ENCODE peak calls at places on chromosome 3, in nine cellular contexts. Z is esophagus muscularis mucosa, E is cardiac muscle cell, T is HFF-Myc, I is astrocyte of the spinal cord, P is mesothelial cell of epicardium, S is body of pancreas, K is OCI-LY7, O is B cell. X is an unnamed sample.

GRCh38 chr3:129039271-129040038 is 21.1 kb upstream of the GP9 start:
- DNase-seq in Z (no peak), E (peak; percentile 59), T (no peak), I (no peak), P (peak; percentile 66), S (no peak), K (no peak), O (no peak), X (no peak)

GRCh38 chr3:172522871-172523818 is at the start of gene TNFSF10:
- DNase-seq in Z (peak; percentile 94), E (peak; percentile 3), T (no peak), I (no peak), P (no peak), S (peak; percentile 83), K (peak; percentile 81), O (peak; percentile 68), X (no peak)

GRCh38 chr3:128429751-128430150 is 36.9 kb downstream of the DNAJB8 start:
- DNase-seq in Z (no peak), E (no peak), T (no peak), I (no peak), P (no peak), S (no peak), K (no peak), O (no peak), X (no peak)

GRCh38 chr3:111858641-111859040 is 424 bp upstream of the PHLDB2 start:
- DNase-seq in Z (no peak), E (no peak), T (no peak), I (no peak), P (no peak), S (no peak), K (no peak), O (no peak), X (no peak)

GRCh38 chr3:57112206-57112605 is 51.7 kb downstream of the SPATA12 start:
- DNase-seq in Z (no peak), E (peak; percentile 72), T (no peak), I (no peak), P (no peak), S (no peak), K (peak; percentile 28), O (no peak), X (no peak)

GRCh38 chr3:136817448-136817847 is 1.5 kb upstream of the SLC35G2 start:
- DNase-seq in Z (no peak), E (peak; percentile 18), T (no peak), I (no peak), P (no peak), S (no peak), K (no peak), O (no peak), X (peak; percentile 32)

GRCh38 chr3:67198374-67198773 is 200.3 kb downstream of the KBTBD8 start:
- DNase-seq in Z (no peak), E (no peak), T (no peak), I (no peak), P (no peak), S (no peak), K (no peak), O (no peak), X (no peak)

GRCh38 chr3:172824229-172824628 is 73.7 kb downstream of the ECT2 start:
- DNase-seq in Z (no peak), E (no peak), T (no peak), I (no peak), P (no peak), S (no peak), K (no peak), O (no peak), X (no peak)

GRCh38 chr3:2356298-2356950 is 257.8 kb downstream of the CNTN4 start:
- DNase-seq in Z (peak; percentile 34), E (no peak), T (no peak), I (no peak), P (no peak), S (no peak), K (no peak), O (no peak), X (no peak)

GRCh38 chr3:13018039-13018431 is 55.2 kb downstream of the IQSEC1 start:
- DNase-seq in Z (no peak), E (no peak), T (no peak), I (no peak), P (no peak), S (peak; percentile 41), K (no peak), O (no peak), X (no peak)

GRCh38 chr3:16200411-16200810 is 25.9 kb downstream of the GALNT15 start:
- DNase-seq in Z (no peak), E (no peak), T (no peak), I (peak; percentile 78), P (no peak), S (no peak), K (no peak), O (no peak), X (peak; percentile 62)

GRCh38 chr3:120855665-120856437 is 52.2 kb upstream of the STXBP5L start:
- DNase-seq in Z (no peak), E (no peak), T (no peak), I (peak; percentile 64), P (peak; percentile 43), S (no peak), K (no peak), O (no peak), X (peak; percentile 92)

GRCh38 chr3:111609700-111610099 is 14.6 kb upstream of the ZBED2 start:
- DNase-seq in Z (no peak), E (no peak), T (no peak), I (no peak), P (no peak), S (no peak), K (no peak), O (no peak), X (no peak)

GRCh38 chr3:170485294-170485693 is 66.6 kb downstream of the CLDN11 start:
- DNase-seq in Z (no peak), E (no peak), T (no peak), I (no peak), P (no peak), S (no peak), K (no peak), O (no peak), X (no peak)

GRCh38 chr3:170485696-170486095 is 67.0 kb downstream of the CLDN11 start:
- DNase-seq in Z (no peak), E (no peak), T (no peak), I (no peak), P (no peak), S (no peak), K (no peak), O (no peak), X (no peak)

GRCh38 chr3:170484869-170485268 is 66.2 kb downstream of the CLDN11 start:
- DNase-seq in Z (no peak), E (no peak), T (no peak), I (no peak), P (no peak), S (no peak), K (no peak), O (no peak), X (no peak)

GRCh38 chr3:170482199-170482598 is 63.5 kb downstream of the CLDN11 start:
- DNase-seq in Z (no peak), E (no peak), T (no peak), I (no peak), P (no peak), S (no peak), K (no peak), O (no peak), X (no peak)

GRCh38 chr3:170483485-170484262 is 65.0 kb downstream of the CLDN11 start:
- DNase-seq in Z (no peak), E (no peak), T (no peak), I (no peak), P (no peak), S (no peak), K (no peak), O (no peak), X (no peak)
- TF ChIP-seq CTCF in Z (no peak), E (peak; percentile 23), T (peak; percentile 28), I (peak; percentile 29), P (peak; percentile 31), S (no peak), K (peak; percentile 44), O (no peak), X (peak; percentile 56)

GRCh38 chr3:148716657-148717056 is 19.0 kb downstream of the AGTR1 start:
- DNase-seq in Z (no peak), E (no peak), T (no peak), I (no peak), P (no peak), S (no peak), K (no peak), O (no peak), X (no peak)
- TF ChIP-seq CTCF in Z (no peak), E (no peak), T (no peak), I (peak; percentile 11), P (no peak), S (peak; percentile 16), K (peak; percentile 18), O (no peak), X (no peak)

DNA sequence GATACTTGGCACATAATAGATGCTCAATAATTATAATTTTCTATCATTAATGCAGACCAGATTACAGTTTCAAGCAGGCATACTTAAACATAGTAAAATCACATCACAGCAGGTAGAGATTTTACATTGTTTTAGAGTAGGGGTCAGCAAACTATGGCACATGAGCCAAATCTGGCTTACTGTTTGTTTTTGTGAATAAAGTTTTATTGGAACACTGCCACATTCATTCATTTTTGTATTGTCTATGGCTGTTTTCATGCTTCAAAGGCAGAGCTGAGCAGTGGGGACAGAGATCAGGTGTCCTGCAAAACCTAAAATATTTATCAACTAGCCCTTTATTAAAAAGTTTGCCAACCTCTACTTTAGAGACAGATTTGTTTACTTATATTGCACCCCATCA is 189.6 kb upstream of the MRPL3 start:
- DNase-seq in Z (no peak), E (no peak), T (no peak), I (no peak), P (no peak), S (no peak), K (no peak), O (no peak), X (no peak)
- TF ChIP-seq CTCF in Z (no peak), E (no peak), T (no peak), I (no peak), P (no peak), S (no peak), K (no peak), O (no peak), X (no peak)

GRCh38 chr3:38689774-38690173 is 40.3 kb upstream of the SCN5A start:
- DNase-seq in Z (no peak), E (no peak), T (no peak), I (no peak), P (no peak), S (no peak), K (no peak), O (no peak), X (no peak)
- TF ChIP-seq CTCF in Z (no peak), E (no peak), T (no peak), I (no peak), P (no peak), S (no peak), K (no peak), O (no peak), X (peak; percentile 28)

DNA sequence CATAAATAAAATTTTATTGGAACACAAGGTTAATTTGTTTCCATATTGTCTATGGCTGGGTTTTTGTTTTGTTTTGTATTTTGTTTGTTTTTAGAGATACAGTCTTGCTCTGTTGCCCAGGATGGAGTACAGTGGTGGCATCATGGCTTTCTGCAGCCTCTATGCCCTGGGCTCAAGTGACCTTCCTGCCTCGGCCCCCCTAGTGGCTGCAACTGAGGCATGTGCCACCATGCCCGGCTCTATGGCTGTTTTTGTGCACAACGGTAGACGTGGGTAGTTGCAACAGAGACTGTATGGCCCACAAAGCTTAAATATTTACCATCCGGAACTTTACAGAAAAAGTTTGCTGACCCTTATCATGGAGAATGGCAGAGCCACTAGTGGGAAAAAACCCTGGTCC is 46.8 kb upstream of the C3orf70 start:
- DNase-seq in Z (no peak), E (no peak), T (no peak), I (no peak), P (no peak), S (no peak), K (no peak), O (no peak), X (no peak)
- TF ChIP-seq CTCF in Z (no peak), E (no peak), T (peak; percentile 8), I (no peak), P (no peak), S (no peak), K (peak; percentile 43), O (no peak), X (peak; percentile 35)